ENCODE peak calls at places on chromosomes 2 and 18, in ten cellular contexts. X, Q, V, O, U, W, D, H, C and K are unnamed samples.

GRCh38 chr18:50247562-50247961 is 18.7 kb downstream of the CFAP53 start:
- DNase-seq in Q (no peak), U (no peak), D (no peak), X (no peak), O (no peak), W (no peak), C (no peak), H (no peak), V (no peak), K (no peak)

GRCh38 chr18:35024965-35025364 is 16.2 kb upstream of the MAPRE2 start:
- DNase-seq in X (no peak), O (peak), C (no peak), W (peak), Q (peak), U (peak), H (no peak), V (no peak), D (no peak), K (peak)

GRCh38 chr2:69138247-69138754 is 125.3 kb downstream of the ANTXR1 start:
- DNase-seq in V (peak), C (no peak), X (no peak), D (no peak), O (peak), U (peak), H (peak), Q (no peak), W (no peak), K (no peak)

GRCh38 chr2:178282075-178282474 is 87.8 kb downstream of the OSBPL6 start:
- DNase-seq in V (no peak), D (peak), Q (no peak), U (peak), H (no peak), W (peak), O (peak), X (no peak), C (no peak), K (no peak)

GRCh38 chr2:28717339-28717758 is 34.3 kb upstream of the PPP1CB start:
- DNase-seq in W (no peak), H (peak), C (no peak), Q (peak), D (no peak), X (no peak), O (peak), U (peak), V (peak), K (peak)

GRCh38 chr2:178280261-178280852 is 86.0 kb downstream of the OSBPL6 start:
- DNase-seq in U (peak), V (peak), H (peak), C (no peak), D (no peak), Q (peak), O (no peak), X (no peak), W (peak), K (peak)

GRCh38 chr18:54774971-54775665 is 53.2 kb upstream of the RAB27B start:
- DNase-seq in O (no peak), X (no peak), W (no peak), V (no peak), H (no peak), C (no peak), Q (no peak), U (no peak), D (no peak), K (no peak)

GRCh38 chr18:76410033-76410432 is 85.0 kb downstream of the ZNF516 start:
- DNase-seq in O (no peak), W (no peak), X (no peak), H (no peak), V (no peak), Q (no peak), D (peak), C (no peak), U (no peak), K (no peak)

GRCh38 chr18:42574871-42575270 is 540.6 kb downstream of the RIT2 start:
- DNase-seq in D (no peak), Q (no peak), U (no peak), X (no peak), V (no peak), C (no peak), W (no peak), H (no peak), O (no peak), K (no peak)

GRCh38 chr2:236584521-236585384 is 15.1 kb downstream of the ACKR3 start:
- DNase-seq in D (no peak), X (no peak), C (no peak), Q (no peak), H (no peak), O (no peak), U (no peak), W (no peak), V (no peak), K (no peak)

GRCh38 chr2:189581354-189582139 is 961 bp upstream of the SLC40A1 start:
- DNase-seq in O (no peak), Q (peak), D (peak), C (no peak), H (no peak), W (peak), X (peak), U (peak), V (no peak), K (peak)

GRCh38 chr18:46360841-46361240 is 256.7 kb downstream of the HAUS1 start:
- DNase-seq in X (no peak), W (no peak), C (no peak), U (no peak), H (no peak), D (no peak), O (no peak), V (no peak), Q (no peak), K (no peak)

GRCh38 chr2:64863097-64863820 is 125.9 kb upstream of the SLC1A4 start:
- DNase-seq in V (no peak), W (no peak), D (no peak), C (no peak), H (no peak), Q (no peak), U (no peak), O (no peak), X (no peak), K (no peak)

GRCh38 chr18:58051765-58052460 is 7.9 kb downstream of the NEDD4L start:
- DNase-seq in C (no peak), V (peak), Q (no peak), W (no peak), H (no peak), O (no peak), X (no peak), D (no peak), U (peak), K (no peak)

GRCh38 chr2:239777219-239777618 is 247.9 kb downstream of the NDUFA10 start:
- DNase-seq in Q (no peak), C (no peak), U (no peak), H (no peak), V (no peak), O (no peak), W (no peak), D (peak), X (no peak), K (no peak)

GRCh38 chr2:32678825-32679224 is 51.0 kb downstream of the TTC27 start:
- DNase-seq in X (no peak), D (no peak), C (no peak), W (no peak), V (peak), Q (no peak), H (peak), U (peak), O (no peak), K (no peak)

GRCh38 chr18:22872894-22873537 is 60.1 kb upstream of the RBBP8 start:
- DNase-seq in O (no peak), C (no peak), D (no peak), Q (no peak), W (no peak), V (no peak), H (no peak), X (no peak), U (no peak), K (no peak)

GRCh38 chr2:172038604-172039003 is 38.9 kb downstream of the METAP1D start:
- DNase-seq in V (peak), X (no peak), U (peak), C (no peak), O (no peak), W (no peak), H (no peak), Q (no peak), D (no peak), K (no peak)

GRCh38 chr2:218991674-218992168 is 1.5 kb downstream of the CRYBA2 start:
- DNase-seq in W (no peak), C (no peak), H (no peak), X (no peak), V (no peak), D (no peak), O (no peak), U (peak), Q (no peak), K (no peak)

GRCh38 chr2:232029336-232029735 is 67.8 kb downstream of the DIS3L2 start:
- DNase-seq in U (no peak), V (no peak), W (no peak), Q (no peak), X (no peak), D (no peak), O (no peak), H (no peak), C (no peak), K (no peak)

GRCh38 chr2:136171223-136171622 is 53.3 kb upstream of the CXCR4 start:
- DNase-seq in O (no peak), X (no peak), D (no peak), V (no peak), U (no peak), C (no peak), H (no peak), Q (no peak), W (no peak), K (no peak)

GRCh38 chr2:99261242-99261641 is 5.8 kb upstream of the LYG2 start:
- DNase-seq in D (no peak), Q (no peak), O (no peak), X (no peak), C (no peak), H (no peak), W (no peak), U (no peak), V (no peak), K (no peak)
- TF ChIP-seq CTCF in D (no peak), Q (no peak), O (no peak), X (no peak), C (no peak), H (no peak), W (no peak), U (no peak), V (no peak), K (no peak)

GRCh38 chr2:200308001-200308400 is 1.5 kb downstream of the SPATS2L start:
- DNase-seq in X (no peak), O (no peak), H (no peak), Q (no peak), V (no peak), C (no peak), U (peak), W (no peak), D (no peak), K (no peak)

GRCh38 chr2:200308421-200309295 is 2.2 kb downstream of the SPATS2L start:
- DNase-seq in U (peak), H (no peak), D (no peak), O (no peak), W (peak), X (no peak), Q (no peak), C (no peak), V (no peak), K (no peak)

GRCh38 chr2:200311139-200311538 is 4.6 kb downstream of the SPATS2L start:
- DNase-seq in Q (no peak), W (no peak), H (no peak), D (no peak), V (no peak), X (no peak), O (no peak), C (no peak), U (peak), K (no peak)

GRCh38 chr2:200309296-200309846 is 2.9 kb downstream of the SPATS2L start:
- DNase-seq in W (no peak), O (no peak), H (no peak), C (no peak), U (peak), D (no peak), V (no peak), X (no peak), Q (no peak), K (no peak)

GRCh38 chr2:200310545-200310971 is 4.1 kb downstream of the SPATS2L start:
- DNase-seq in Q (no peak), D (no peak), X (no peak), C (no peak), W (no peak), V (no peak), O (no peak), H (no peak), U (peak), K (no peak)
- H3K27ac ChIP-seq in Q (no peak), D (no peak), X (no peak), C (no peak), W (no peak), V (no peak), O (no peak), H (no peak), U (peak), K (no peak)

DNA sequence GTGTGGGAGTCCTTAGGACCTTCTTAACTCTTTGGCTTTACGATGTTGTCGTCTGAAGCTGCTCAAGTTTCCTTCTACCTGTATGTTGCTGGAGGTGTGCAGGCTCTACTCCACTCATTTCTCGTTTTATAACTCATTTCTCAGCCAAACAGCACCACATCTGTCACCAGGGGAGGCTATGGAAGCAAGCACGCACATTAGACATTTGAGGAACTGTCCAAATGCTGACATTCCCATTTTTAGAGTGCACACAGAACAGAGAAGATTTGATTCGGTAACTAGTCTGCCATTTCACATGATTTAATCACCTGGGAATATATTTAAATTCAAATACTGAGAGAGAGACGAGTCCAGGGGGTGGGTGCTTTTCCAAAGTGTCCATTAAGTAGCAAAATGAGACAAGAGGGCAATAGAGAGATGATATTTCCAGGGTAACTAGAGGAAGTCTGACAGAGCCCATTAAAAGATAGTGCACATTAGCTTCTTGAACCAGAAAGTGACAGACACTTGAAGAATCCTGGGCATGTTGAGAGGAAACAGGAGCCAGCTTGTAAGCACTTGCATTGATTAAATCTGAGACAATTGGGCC is 793.3 kb downstream of the TDRD15 start:
- DNase-seq in C (no peak), O (no peak), W (no peak), U (no peak), D (no peak), Q (no peak), X (no peak), H (no peak), V (peak), K (no peak)
- TF ChIP-seq CTCF in C (no peak), O (peak), W (no peak), U (no peak), D (no peak), Q (no peak), X (no peak), H (no peak), V (no peak), K (no peak)

GRCh38 chr2:224997802-224998201 is 44.5 kb downstream of the DOCK10 start:
- DNase-seq in H (no peak), Q (no peak), W (no peak), X (no peak), D (no peak), C (no peak), V (peak), U (no peak), O (no peak), K (no peak)
- H3K27ac ChIP-seq in H (no peak), Q (no peak), W (no peak), X (no peak), D (no peak), C (no peak), V (no peak), U (no peak), O (peak), K (no peak)

GRCh38 chr2:26067980-26068507 is 34.2 kb downstream of the RAB10 start:
- DNase-seq in Q (no peak), D (no peak), W (no peak), U (no peak), O (no peak), X (no peak), C (no peak), H (no peak), V (no peak), K (no peak)
- TF ChIP-seq CTCF in Q (no peak), D (no peak), W (no peak), U (no peak), O (no peak), X (no peak), C (no peak), H (no peak), V (no peak), K (no peak)

GRCh38 chr2:195805283-195805976 is 148.4 kb downstream of the SLC39A10 start:
- DNase-seq in V (no peak), U (no peak), Q (no peak), O (no peak), X (no peak), D (no peak), W (no peak), C (no peak), H (no peak), K (no peak)
- H3K27ac ChIP-seq in V (no peak), U (no peak), Q (no peak), O (no peak), X (no peak), D (peak), W (no peak), C (no peak), H (no peak), K (no peak)

DNA sequence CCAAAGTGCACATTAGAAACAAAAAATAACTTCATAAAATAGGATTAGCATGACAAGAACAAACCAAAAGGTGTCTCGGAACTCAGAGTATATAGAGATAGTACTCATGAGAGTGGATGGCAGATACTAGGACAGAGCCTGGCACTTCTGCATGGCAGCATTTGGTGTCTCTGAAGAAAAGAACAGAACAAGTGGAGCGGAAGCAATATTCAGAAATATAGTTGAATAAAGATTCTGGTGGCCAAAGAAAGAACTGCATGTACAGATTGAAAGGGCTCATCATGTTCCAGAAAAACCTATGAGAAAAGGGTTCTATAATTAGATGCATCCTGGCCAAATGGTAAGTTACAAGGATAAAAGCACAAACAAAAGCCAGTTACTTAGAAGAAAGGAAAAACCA is 90.9 kb downstream of the CCDC138 start:
- DNase-seq in X (no peak), U (no peak), O (no peak), H (no peak), C (no peak), Q (no peak), W (no peak), V (no peak), D (no peak), K (no peak)
- TF ChIP-seq CTCF in X (no peak), U (peak), O (peak), H (peak), C (no peak), Q (no peak), W (no peak), V (no peak), D (peak), K (no peak)

DNA sequence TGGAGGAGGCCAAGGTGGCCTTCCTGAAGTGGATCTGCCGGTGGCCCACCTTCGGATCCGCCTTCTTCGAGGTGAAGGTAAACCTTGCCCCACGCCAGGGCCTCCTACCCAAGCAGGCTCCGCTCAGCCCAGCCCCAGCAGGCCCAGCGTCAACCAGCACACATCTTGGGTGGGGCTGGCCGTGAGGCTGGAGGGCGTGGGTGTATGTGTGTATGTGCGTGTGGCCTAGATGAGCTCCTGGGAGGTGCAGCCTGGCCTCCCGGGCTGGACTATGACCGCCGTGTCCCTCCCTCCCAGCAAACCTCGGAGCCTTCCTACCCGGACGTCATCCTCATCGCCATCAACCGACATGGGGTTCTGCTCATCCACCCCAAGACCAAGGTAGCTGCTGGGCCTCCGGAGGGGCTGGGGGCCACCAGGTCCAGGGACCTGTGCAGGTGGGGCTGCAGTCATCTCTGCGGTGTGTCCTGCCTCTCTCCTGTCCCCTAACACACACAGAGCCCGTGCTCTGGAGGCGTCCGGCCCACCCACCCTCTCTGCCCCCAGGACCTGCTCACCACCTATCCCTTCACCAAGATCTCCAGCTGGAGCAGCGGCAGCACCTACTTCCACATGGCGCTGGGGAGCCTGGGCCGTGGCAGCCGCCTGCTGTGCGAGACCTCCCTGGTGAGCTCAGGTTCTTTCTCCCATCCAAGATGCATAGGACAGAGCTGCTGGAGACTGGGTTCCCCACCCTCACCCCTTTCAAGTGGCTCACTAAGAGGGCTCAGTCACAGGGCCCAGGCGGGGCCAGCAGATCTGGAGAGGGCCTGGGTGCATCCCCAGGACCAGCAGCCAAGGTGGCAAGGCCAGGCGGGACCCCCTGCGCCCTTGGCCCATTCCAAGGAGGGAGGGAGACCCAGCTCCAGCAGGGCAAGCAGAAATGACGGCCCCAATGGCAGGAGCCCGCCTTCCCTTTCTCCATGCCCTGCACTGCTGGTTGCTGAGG is 9.4 kb upstream of the GPR17 start:
- DNase-seq in W (no peak), O (no peak), H (no peak), U (no peak), D (no peak), Q (no peak), C (no peak), V (no peak), X (no peak), K (no peak)
- H3K27ac ChIP-seq in W (no peak), O (no peak), H (no peak), U (peak), D (no peak), Q (peak), C (peak), V (peak), X (peak), K (no peak)